ENCODE peak calls at places on chromosomes 11 and 22, in six cellular contexts. N is coronary artery, I is lung, F is ovary, E is AG04449, V is upper lobe of right lung. X is an unnamed sample.

GRCh38 chr11:57349491-57350274 is 11.5 kb downstream of the P2RX3 start:
- DNase-seq in N (no peak), I (peak), E (no peak), V (peak), F (peak), X (no peak)

GRCh38 chr11:36165638-36166389 is 123.4 kb downstream of the COMMD9 start:
- DNase-seq in V (no peak), F (no peak), E (no peak), I (no peak), N (no peak), X (no peak)

GRCh38 chr11:71080239-71081097 is 171.9 kb downstream of the SHANK2 start:
- DNase-seq in V (peak), F (no peak), E (peak), I (peak), N (no peak), X (no peak)

GRCh38 chr22:49826603-49827306 is 918 bp downstream of the BRD1 start:
- DNase-seq in I (no peak), V (peak), N (no peak), F (peak), E (no peak), X (no peak)

GRCh38 chr22:36191106-36191836 is 10.3 kb downstream of the APOL4 start:
- DNase-seq in N (peak), E (no peak), V (no peak), I (no peak), F (peak), X (no peak)

GRCh38 chr22:29328566-29329500 is 13.3 kb upstream of the RASL10A start:
- DNase-seq in I (no peak), V (no peak), N (no peak), F (no peak), E (no peak), X (no peak)

GRCh38 chr11:60345489-60345888 is 18.4 kb downstream of the MS4A6E start:
- DNase-seq in F (no peak), V (no peak), N (no peak), E (no peak), I (no peak), X (no peak)

GRCh38 chr11:35363246-35364100 is 55.9 kb downstream of the SLC1A2 start:
- DNase-seq in F (no peak), N (no peak), I (peak), E (no peak), V (no peak), X (no peak)

GRCh38 chr22:45738206-45738605 is 66.6 kb downstream of the ATXN10 start:
- DNase-seq in V (no peak), E (no peak), N (no peak), F (no peak), I (no peak), X (no peak)

GRCh38 chr22:45756558-45756957 is 84.9 kb downstream of the ATXN10 start:
- DNase-seq in E (no peak), I (no peak), N (no peak), V (no peak), F (no peak), X (no peak)

GRCh38 chr22:37624017-37624365 is 15.4 kb downstream of the GGA1 start:
- DNase-seq in V (peak), I (peak), N (no peak), F (no peak), E (no peak), X (no peak)

GRCh38 chr11:393219-394033 is 583 bp upstream of the PKP3 start:
- DNase-seq in E (no peak), V (no peak), F (no peak), I (no peak), N (no peak), X (no peak)

GRCh38 chr22:20111045-20111688 is 4.7 kb upstream of the RANBP1 start:
- DNase-seq in V (no peak), N (no peak), E (no peak), F (no peak), I (no peak), X (no peak)

GRCh38 chr22:40620464-40621046 is 16.0 kb downstream of the MRTFA start:
- DNase-seq in V (no peak), F (no peak), I (no peak), E (no peak), N (no peak), X (no peak)

GRCh38 chr11:104163100-104164027 is 583 bp downstream of the PDGFD start:
- DNase-seq in V (no peak), E (no peak), I (no peak), N (no peak), F (peak), X (no peak)

GRCh38 chr11:65181569-65182257 is at the start of gene CAPN1:
- DNase-seq in V (peak), N (peak), E (peak), I (peak), F (peak), X (no peak)

GRCh38 chr22:44578516-44579230 is 80.6 kb upstream of the RTL6 start:
- DNase-seq in V (peak), F (peak), E (no peak), I (no peak), N (no peak), X (no peak)

GRCh38 chr11:82734120-82734479 is 436 bp upstream of the FAM181B start:
- DNase-seq in E (no peak), I (no peak), N (no peak), V (no peak), F (no peak), X (no peak)
- H3K4me3 ChIP-seq in E (no peak), I (no peak), N (peak), V (peak), F (peak), X (no peak)

GRCh38 chr11:119660166-119660720 is 68.8 kb downstream of the NECTIN1 start:
- DNase-seq in I (no peak), V (no peak), N (no peak), E (no peak), F (no peak), X (no peak)
- H3K4me3 ChIP-seq in I (no peak), V (no peak), N (no peak), E (no peak), F (no peak), X (no peak)

GRCh38 chr11:118081241-118081958 is 4.5 kb downstream of the TMPRSS4 start:
- DNase-seq in I (no peak), N (no peak), V (no peak), F (no peak), E (no peak), X (no peak)

GRCh38 chr11:118076754-118077281 is at the start of gene TMPRSS4:
- DNase-seq in I (peak), F (no peak), N (no peak), V (no peak), E (no peak), X (no peak)

GRCh38 chr11:118078972-118079411 is 2.1 kb downstream of the TMPRSS4 start:
- DNase-seq in E (no peak), I (no peak), N (no peak), V (no peak), F (no peak), X (no peak)

GRCh38 chr11:118080296-118080695 is 3.4 kb downstream of the TMPRSS4 start:
- DNase-seq in V (no peak), F (no peak), N (no peak), E (no peak), I (no peak), X (no peak)

DNA sequence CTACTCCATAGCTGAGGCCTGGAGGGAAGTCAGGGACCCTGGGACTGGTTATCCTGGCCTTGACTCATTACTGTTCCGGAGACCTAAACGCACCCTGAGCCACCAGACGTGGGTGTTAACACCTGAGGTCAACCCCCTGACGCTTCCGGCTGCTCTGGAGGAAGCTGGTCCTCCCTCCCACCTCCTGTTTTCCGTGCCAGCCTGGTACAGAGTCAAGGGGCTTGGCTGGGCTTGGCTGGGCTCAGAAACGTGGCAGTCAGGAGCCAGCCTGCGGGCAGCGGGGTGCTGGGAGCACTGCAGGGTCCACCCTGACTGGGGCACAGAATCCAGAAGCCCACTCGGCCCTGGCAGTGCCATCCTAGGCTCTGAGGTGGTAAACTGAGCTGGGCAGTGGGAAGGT is 2.6 kb downstream of the TMPRSS4 start:
- DNase-seq in F (no peak), I (no peak), V (no peak), E (no peak), N (no peak), X (no peak)
- H3K4me3 ChIP-seq in F (no peak), I (no peak), V (no peak), E (no peak), N (no peak), X (no peak)

GRCh38 chr11:76212086-76213035 is 6.1 kb upstream of the WNT11 start:
- DNase-seq in N (no peak), V (no peak), E (no peak), I (no peak), F (no peak), X (no peak)

GRCh38 chr11:76208829-76209670 is 2.7 kb upstream of the WNT11 start:
- DNase-seq in V (peak), E (no peak), I (peak), F (peak), N (peak), X (no peak)

GRCh38 chr11:76209671-76209955 is 3.3 kb upstream of the WNT11 start:
- DNase-seq in F (no peak), E (no peak), V (no peak), N (no peak), I (no peak), X (no peak)

GRCh38 chr11:76209956-76210885 is 3.9 kb upstream of the WNT11 start:
- DNase-seq in N (no peak), E (no peak), F (peak), V (peak), I (no peak), X (peak)

GRCh38 chr11:76210920-76211851 is 4.9 kb upstream of the WNT11 start:
- DNase-seq in I (no peak), E (no peak), F (no peak), V (no peak), N (no peak), X (no peak)
- H3K4me3 ChIP-seq in I (no peak), E (peak), F (peak), V (peak), N (peak), X (peak)

GRCh38 chr11:6258141-6258540 is 1.5 kb upstream of the CCKBR start:
- DNase-seq in I (no peak), N (no peak), V (no peak), E (no peak), F (no peak), X (no peak)

GRCh38 chr11:6259638-6260019 is at the start of gene CCKBR:
- DNase-seq in V (peak), F (no peak), N (no peak), I (no peak), E (no peak), X (no peak)

GRCh38 chr11:6260207-6260726 is 629 bp downstream of the CCKBR start:
- DNase-seq in N (no peak), I (no peak), V (no peak), E (no peak), F (no peak), X (no peak)

GRCh38 chr11:6263664-6264063 is 4.0 kb downstream of the CCKBR start:
- DNase-seq in F (no peak), N (no peak), V (no peak), I (no peak), E (no peak), X (no peak)

GRCh38 chr11:6258571-6258998 is 1.1 kb upstream of the CCKBR start:
- DNase-seq in V (no peak), N (no peak), F (no peak), I (no peak), E (no peak), X (no peak)
- H3K4me3 ChIP-seq in V (peak), N (peak), F (peak), I (no peak), E (no peak), X (peak)